ENCODE peak calls at places on chromosomes 5 and 9, in six cellular contexts. V, E, H, X, R and C are unnamed samples. For H3K36me3, the result is how much of the 10 kb centered on the place peaks cover.

GRCh38 chr9:14315754-14316573 is 2.0 kb upstream of the NFIB start:
- DNase-seq in V (no peak), E (no peak), H (peak), X (no peak), R (no peak), C (peak)

GRCh38 chr9:17531642-17532254 is 47.1 kb upstream of the SH3GL2 start:
- DNase-seq in V (no peak), E (no peak), H (peak), X (peak), R (no peak), C (no peak)

GRCh38 chr5:131264453-131265200 is 774 bp downstream of the CDC42SE2 start:
- DNase-seq in V (no peak), E (peak), H (peak), X (no peak), R (peak), C (peak)

GRCh38 chr5:37717613-37718431 is 122.0 kb downstream of the GDNF start:
- DNase-seq in V (no peak), E (no peak), H (peak), X (no peak), R (no peak), C (peak)

GRCh38 chr9:31393240-31393639 is 991.2 kb upstream of the ACO1 start:
- DNase-seq in V (no peak), E (no peak), H (no peak), X (no peak), R (no peak), C (no peak)

GRCh38 chr5:144831650-144832049 is 661.0 kb downstream of the KCTD16 start:
- DNase-seq in V (no peak), E (no peak), H (no peak), X (no peak), R (no peak), C (no peak)

GRCh38 chr5:139100825-139101224 is 97.3 kb downstream of the SIL1 start:
- DNase-seq in V (no peak), E (peak), H (peak), X (peak), R (no peak), C (no peak)

GRCh38 chr5:80990527-80990926 is 30.4 kb downstream of the RASGRF2 start:
- DNase-seq in V (no peak), E (no peak), H (peak), X (no peak), R (no peak), C (no peak)

GRCh38 chr9:132536124-132536523 is 46.3 kb upstream of the BARHL1 start:
- DNase-seq in V (no peak), E (no peak), H (no peak), X (no peak), R (no peak), C (no peak)

GRCh38 chr5:32076699-32077695 is 97.1 kb downstream of the GOLPH3 start:
- DNase-seq in V (peak), E (no peak), H (peak), X (peak), R (no peak), C (no peak)

GRCh38 chr9:99264070-99264469 is 42.0 kb downstream of the SEC61B start:
- DNase-seq in V (no peak), E (no peak), H (peak), X (peak), R (no peak), C (no peak)

GRCh38 chr5:116289276-116289675 is 204.5 kb downstream of the COMMD10 start:
- DNase-seq in V (no peak), E (no peak), H (peak), X (no peak), R (no peak), C (no peak)

GRCh38 chr9:16337322-16338029 is 533.0 kb downstream of the BNC2 start:
- DNase-seq in V (no peak), E (no peak), H (peak), X (peak), R (no peak), C (no peak)

GRCh38 chr5:57338068-57338848 is 144.4 kb downstream of the ACTBL2 start:
- DNase-seq in V (peak), E (no peak), H (peak), X (peak), R (no peak), C (no peak)

GRCh38 chr5:12837592-12837991 is 933.3 kb upstream of the CTNND2 start:
- DNase-seq in V (no peak), E (no peak), H (no peak), X (no peak), R (no peak), C (no peak)

GRCh38 chr9:16396389-16396788 is 474.1 kb downstream of the BNC2 start:
- DNase-seq in V (no peak), E (no peak), H (no peak), X (no peak), R (no peak), C (no peak)

GRCh38 chr5:120684213-120684612 is 220.1 kb downstream of the PRR16 start:
- DNase-seq in V (no peak), E (no peak), H (peak), X (peak), R (no peak), C (no peak)

GRCh38 chr5:92560698-92561361 is 1020.2 kb downstream of the NR2F1-AS1 start:
- DNase-seq in V (no peak), E (no peak), H (peak), X (peak), R (no peak), C (no peak)

GRCh38 chr9:114125614-114126013 is 26.5 kb upstream of the KIF12 start:
- DNase-seq in V (no peak), E (no peak), H (no peak), X (no peak), R (peak), C (no peak)
- H3K36me3 ChIP-seq in V (under half), E (under half), H (under half), X (under half), R (under half), C (under half)

DNA sequence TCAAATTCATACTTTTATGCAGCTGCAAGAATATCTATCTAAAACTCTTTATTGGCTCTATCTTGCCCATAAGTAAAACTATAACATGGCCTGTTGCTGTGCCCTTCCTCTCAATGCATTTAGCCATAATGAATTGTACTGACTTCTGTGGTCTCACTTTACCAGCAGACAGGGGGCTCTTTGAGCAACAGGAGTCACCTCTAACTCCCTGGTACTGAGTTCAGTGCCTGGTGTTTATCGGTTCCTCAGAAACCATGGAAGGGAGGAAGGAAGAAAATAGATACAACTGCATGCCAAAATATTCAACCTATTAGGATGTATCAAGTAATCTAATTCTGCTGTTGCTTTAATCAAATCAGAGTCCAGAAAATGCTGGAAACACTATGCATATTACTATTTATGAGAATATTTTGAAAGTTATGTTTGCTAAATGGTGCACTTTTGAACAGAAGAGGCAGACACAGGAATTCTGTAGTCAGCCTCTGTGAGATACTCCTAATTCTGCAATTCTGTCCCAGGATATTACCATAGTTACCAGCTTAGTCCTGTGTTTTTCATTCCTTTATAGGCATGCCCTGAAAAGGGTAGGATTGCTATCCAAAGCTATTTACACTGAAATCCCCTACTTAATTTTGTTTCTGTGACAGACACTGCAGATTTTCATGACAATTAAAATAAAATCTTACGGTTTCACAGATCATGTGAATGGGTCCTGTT is 89.8 kb downstream of the CD180 start:
- DNase-seq in V (no peak), E (no peak), H (no peak), X (no peak), R (no peak), C (no peak)
- H3K36me3 ChIP-seq in V (under half), E (under half), H (under half), X (under half), R (under half), C (under half)

GRCh38 chr5:459562-460412 is 16.8 kb downstream of the EXOC3 start:
- DNase-seq in V (no peak), E (no peak), H (no peak), X (no peak), R (peak), C (no peak)
- H3K36me3 ChIP-seq in V (half or more), E (half or more), H (under half), X (under half), R (half or more), C (under half)

GRCh38 chr9:134838651-134839431 is 41.8 kb upstream of the FCN2 start:
- DNase-seq in V (no peak), E (no peak), H (no peak), X (no peak), R (no peak), C (no peak)
- H3K36me3 ChIP-seq in V (under half), E (under half), H (under half), X (under half), R (under half), C (under half)

DNA sequence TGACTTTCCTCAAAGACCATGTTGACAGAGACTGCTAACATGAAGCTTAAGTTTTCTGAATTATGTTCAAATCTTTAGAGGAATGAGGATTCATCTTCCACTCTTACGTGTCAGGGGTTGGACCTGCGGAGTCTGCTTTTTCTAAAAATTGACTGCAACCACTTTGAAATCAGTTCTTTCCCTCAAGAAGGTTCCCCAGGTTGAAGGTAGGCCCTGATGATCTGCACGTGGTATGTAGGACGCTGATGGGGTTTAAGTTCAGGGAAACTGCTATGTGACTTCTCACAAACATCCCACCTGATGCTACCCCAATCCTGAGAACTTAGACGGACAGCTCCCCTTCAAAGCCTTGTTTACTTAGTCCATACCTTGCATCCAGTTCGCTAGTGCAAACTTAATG is 7.2 kb downstream of the RACK1 start:
- DNase-seq in V (no peak), E (no peak), H (no peak), X (no peak), R (no peak), C (no peak)
- H3K36me3 ChIP-seq in V (half or more), E (half or more), H (half or more), X (under half), R (half or more), C (half or more)

DNA sequence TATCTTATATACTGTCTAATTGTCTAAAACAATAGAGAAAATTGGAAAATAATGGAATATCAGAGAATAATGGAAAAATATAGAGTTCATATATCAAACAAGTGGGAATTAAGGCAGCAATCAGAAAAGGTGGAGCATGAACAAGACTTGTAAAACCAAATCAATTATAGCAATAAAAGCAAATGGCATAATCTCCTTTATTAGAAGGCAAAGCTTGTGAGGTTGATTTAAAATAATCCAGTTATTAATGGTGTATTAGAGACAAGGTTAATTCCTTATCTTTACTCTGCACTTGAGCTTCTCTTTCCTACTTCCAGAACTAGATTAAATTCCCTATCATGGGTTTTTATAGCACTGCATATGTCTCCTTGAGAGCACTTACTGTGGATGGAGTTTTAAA is 64.1 kb downstream of the AMBP start:
- DNase-seq in V (no peak), E (no peak), H (no peak), X (no peak), R (no peak), C (no peak)
- H3K36me3 ChIP-seq in V (under half), E (under half), H (under half), X (under half), R (under half), C (under half)